ENCODE peak calls at places on chromosomes 7 and 10, in five cellular contexts. H is BJ, J is IMR-90, Y is choroid plexus epithelial cell, C is AG04450. B is an unnamed sample.

GRCh38 chr7:155276032-155276799 is 21.5 kb upstream of the INSIG1 start:
- DNase-seq in H (no peak), J (no peak), Y (no peak), C (no peak), B (no peak)

GRCh38 chr7:116173051-116174028 is 37.0 kb upstream of the TES start:
- DNase-seq in H (no peak), J (peak; percentile 69), Y (peak; percentile 83), C (peak; percentile 52), B (no peak)

GRCh38 chr10:15321431-15322321 is 49.4 kb downstream of the FAM171A1 start:
- DNase-seq in H (peak; percentile 23), J (peak; percentile 48), Y (peak; percentile 59), C (no peak), B (peak; percentile 54)

GRCh38 chr10:91613411-91614253 is 19.2 kb downstream of the PPP1R3C start:
- DNase-seq in H (peak; percentile 99), J (peak; percentile 98), Y (peak; percentile 84), C (peak; percentile 89), B (peak; percentile 84)

GRCh38 chr10:16401416-16401815 is 35.4 kb upstream of the PTER start:
- DNase-seq in H (no peak), J (no peak), Y (no peak), C (no peak), B (no peak)

GRCh38 chr10:94105226-94105625 is 111.5 kb downstream of the PLCE1 start:
- DNase-seq in H (no peak), J (no peak), Y (no peak), C (no peak), B (no peak)

GRCh38 chr10:116787893-116788665 is 45.7 kb upstream of the HSPA12A start:
- DNase-seq in H (no peak), J (peak; percentile 69), Y (peak; percentile 79), C (peak; percentile 27), B (peak; percentile 8)

GRCh38 chr10:8794860-8795259 is 740.4 kb downstream of the GATA3 start:
- DNase-seq in H (no peak), J (no peak), Y (no peak), C (no peak), B (no peak)

GRCh38 chr7:118219157-118219512 is 5.4 kb upstream of the ANKRD7 start:
- DNase-seq in H (no peak), J (no peak), Y (no peak), C (no peak), B (no peak)

GRCh38 chr7:157970744-157971143 is 616.9 kb downstream of the PTPRN2 start:
- DNase-seq in H (no peak), J (no peak), Y (no peak), C (no peak), B (no peak)

GRCh38 chr10:84329094-84329611 is 764 bp downstream of the CCSER2 start:
- DNase-seq in H (no peak), J (peak; percentile 59), Y (peak; percentile 67), C (no peak), B (no peak)

GRCh38 chr10:69492746-69493462 is 41.6 kb downstream of the TSPAN15 start:
- DNase-seq in H (no peak), J (no peak), Y (no peak), C (no peak), B (no peak)

GRCh38 chr7:42673951-42674350 is 237.9 kb downstream of the C7orf25 start:
- DNase-seq in H (no peak), J (no peak), Y (no peak), C (no peak), B (no peak)

GRCh38 chr7:112957901-112958300 is 128.7 kb downstream of the GPR85 start:
- DNase-seq in H (no peak), J (no peak), Y (no peak), C (no peak), B (no peak)

GRCh38 chr7:114715907-114716306 is 206.0 kb upstream of the MDFIC start:
- DNase-seq in H (no peak), J (peak; percentile 61), Y (no peak), C (no peak), B (no peak)

GRCh38 chr7:125118444-125118843 is 188.8 kb upstream of the POT1 start:
- DNase-seq in H (no peak), J (no peak), Y (no peak), C (no peak), B (no peak)

GRCh38 chr7:100583132-100584045 is 2.5 kb downstream of the LRCH4 start:
- DNase-seq in H (no peak), J (peak; percentile 67), Y (peak; percentile 82), C (no peak), B (no peak)

GRCh38 chr7:91191771-91192170 is 72.5 kb upstream of the FZD1 start:
- DNase-seq in H (no peak), J (no peak), Y (no peak), C (no peak), B (no peak)

GRCh38 chr7:112202819-112203218 is 3.4 kb downstream of the DOCK4 start:
- DNase-seq in H (no peak), J (no peak), Y (peak; percentile 37), C (no peak), B (no peak)

GRCh38 chr7:27248427-27248806 is 5.8 kb downstream of the EVX1 start:
- DNase-seq in H (no peak), J (no peak), Y (no peak), C (no peak), B (no peak)

GRCh38 chr10:100996678-100997363 is 2.8 kb upstream of the LZTS2 start:
- DNase-seq in H (no peak), J (no peak), Y (no peak), C (no peak), B (no peak)

GRCh38 chr10:24642921-24643678 is 80.6 kb downstream of the ARHGAP21 start:
- DNase-seq in H (no peak), J (peak; percentile 88), Y (peak; percentile 90), C (peak; percentile 61), B (peak; percentile 67)

GRCh38 chr10:131933695-131934086 is 32.9 kb downstream of the PPP2R2D start:
- DNase-seq in H (no peak), J (no peak), Y (no peak), C (no peak), B (no peak)

GRCh38 chr10:73205956-73206355 is 38.0 kb downstream of the FAM149B1 start:
- DNase-seq in H (no peak), J (no peak), Y (no peak), C (no peak), B (no peak)

GRCh38 chr10:111756541-111757061 is 427.0 kb downstream of the GPAM start:
- DNase-seq in H (no peak), J (no peak), Y (peak; percentile 30), C (no peak), B (peak; percentile 5)

GRCh38 chr10:36303896-36304295 is 661.8 kb upstream of the FZD8 start:
- DNase-seq in H (no peak), J (no peak), Y (no peak), C (no peak), B (no peak)

GRCh38 chr7:102286237-102287081 is at the start of gene SH2B2:
- DNase-seq in H (no peak), J (peak; percentile 49), Y (peak; percentile 57), C (no peak), B (peak; percentile 16)

GRCh38 chr7:29946428-29947186 is 43.0 kb downstream of the SCRN1 start:
- DNase-seq in H (no peak), J (no peak), Y (peak; percentile 34), C (no peak), B (no peak)

GRCh38 chr7:33604015-33604414 is 301.3 kb upstream of the BMPER start:
- DNase-seq in H (no peak), J (peak; percentile 15), Y (no peak), C (no peak), B (no peak)

GRCh38 chr7:3559178-3559765 is 258.2 kb downstream of the SDK1 start:
- DNase-seq in H (no peak), J (peak; percentile 97), Y (peak; percentile 97), C (peak; percentile 69), B (no peak)

GRCh38 chr7:143239822-143240221 is 18.0 kb downstream of the TAS2R40 start:
- DNase-seq in H (peak; percentile 63), J (peak; percentile 19), Y (peak; percentile 74), C (no peak), B (no peak)

GRCh38 chr7:67786021-67786420 is 789.4 kb downstream of the TYW1 start:
- DNase-seq in H (no peak), J (no peak), Y (no peak), C (no peak), B (no peak)

GRCh38 chr7:67794544-67794943 is 797.9 kb downstream of the TYW1 start:
- DNase-seq in H (no peak), J (no peak), Y (no peak), C (no peak), B (no peak)

GRCh38 chr7:67791918-67792317 is 795.3 kb downstream of the TYW1 start:
- DNase-seq in H (no peak), J (no peak), Y (no peak), C (no peak), B (no peak)

GRCh38 chr7:67788689-67789088 is 792.1 kb downstream of the TYW1 start:
- DNase-seq in H (no peak), J (no peak), Y (peak; percentile 1), C (no peak), B (no peak)
- TF ChIP-seq CTCF in H (peak; percentile 3), J (no peak), Y (peak; percentile 22), C (no peak), B (peak; percentile 39)

GRCh38 chr10:59774451-59774850 is 21.2 kb upstream of the MRLN start:
- DNase-seq in H (no peak), J (no peak), Y (no peak), C (no peak), B (no peak)

GRCh38 chr10:59781511-59781910 is 28.3 kb upstream of the MRLN start:
- DNase-seq in H (no peak), J (no peak), Y (no peak), C (no peak), B (no peak)

GRCh38 chr10:59779656-59780521 is 26.6 kb upstream of the MRLN start:
- DNase-seq in H (no peak), J (no peak), Y (no peak), C (no peak), B (no peak)
- TF ChIP-seq CTCF in H (no peak), J (no peak), Y (no peak), C (no peak), B (no peak)

DNA sequence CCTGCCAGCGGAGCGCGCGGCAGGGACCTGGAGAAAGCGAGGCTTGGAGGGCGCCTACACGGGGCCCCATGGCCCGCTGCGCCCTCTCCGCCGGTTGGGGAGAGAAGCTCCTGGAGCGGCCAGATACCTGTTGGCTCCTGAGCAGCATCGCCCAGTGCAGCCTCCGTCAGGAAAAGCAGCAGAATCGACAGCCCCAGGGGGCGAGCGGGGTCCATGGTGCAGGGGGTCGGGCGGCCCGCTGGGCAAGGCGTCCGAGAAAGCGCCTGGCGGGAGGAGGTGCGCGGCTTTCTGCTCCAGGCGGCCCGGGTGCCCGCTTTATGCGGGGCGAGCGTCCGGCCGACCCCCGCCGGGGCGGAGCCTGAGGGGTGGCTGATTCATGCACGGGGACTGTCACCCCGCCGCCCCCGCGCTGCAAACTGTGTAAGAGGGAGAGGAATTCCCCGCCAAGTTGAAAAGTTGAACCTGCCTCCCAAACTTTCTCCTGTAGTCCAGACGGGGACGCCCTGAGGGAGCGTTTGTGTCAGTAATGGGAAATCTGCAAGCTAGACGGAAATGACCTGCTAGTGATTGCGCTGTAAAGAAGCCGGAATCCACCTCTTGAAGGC is at the start of gene TFPI2:
- DNase-seq in H (no peak), J (peak; percentile 83), Y (peak; percentile 84), C (no peak), B (no peak)
- TF ChIP-seq CTCF in H (peak; percentile 13), J (peak; percentile 18), Y (peak; percentile 35), C (peak; percentile 17), B (peak; percentile 21)

GRCh38 chr7:108253275-108254044 is 123.3 kb upstream of the LAMB4 start:
- DNase-seq in H (no peak), J (no peak), Y (peak; percentile 51), C (no peak), B (no peak)
- TF ChIP-seq CTCF in H (no peak), J (no peak), Y (no peak), C (no peak), B (no peak)